ENCODE peak calls at places on chromosomes 2 and 18, in eight cellular contexts. V is T-helper 2 cell; D is naive B cell; J is T1000; G is activated CD4-positive, alpha-beta T cell treated with anti-CD3 and anti-CD28 coated beads for 24 hours; O is hippocampal formation; K is testis; B is activated CD8-positive, alpha-beta T cell treated with anti-CD3 and anti-CD28 coated beads for 36 hours. N is an unnamed sample.

GRCh38 chr2:20635698-20636584 is 15.0 kb downstream of the HS1BP3 start:
- DNase-seq in B (peak), G (peak), O (peak), D (peak), K (peak), J (peak), V (peak), N (peak)

GRCh38 chr2:162118166-162119031 is 33.6 kb downstream of the GCG start:
- DNase-seq in J (peak), K (no peak), G (no peak), B (no peak), V (no peak), O (no peak), D (no peak), N (no peak)

GRCh38 chr2:45170976-45171514 is 161.8 kb upstream of the SIX2 start:
- DNase-seq in K (no peak), G (no peak), V (no peak), O (no peak), B (no peak), D (no peak), J (no peak), N (peak)

GRCh38 chr2:42132066-42132965 is 36.8 kb upstream of the EML4 start:
- DNase-seq in G (no peak), V (no peak), K (no peak), D (no peak), B (no peak), O (no peak), J (peak), N (no peak)

GRCh38 chr18:23238152-23238531 is 102.9 kb downstream of the CABLES1 start:
- DNase-seq in B (no peak), D (no peak), G (no peak), O (no peak), K (peak), V (no peak), J (no peak), N (no peak)

GRCh38 chr2:85695691-85696668 is 1.8 kb downstream of the GNLY start:
- DNase-seq in G (no peak), J (no peak), B (no peak), K (no peak), V (no peak), D (no peak), O (no peak), N (no peak)

GRCh38 chr2:71829008-71829407 is 318.7 kb downstream of the CYP26B1 start:
- DNase-seq in V (no peak), B (no peak), J (no peak), G (no peak), D (no peak), O (no peak), K (no peak), N (no peak)

GRCh38 chr2:111662039-111662740 is 221.8 kb downstream of the ANAPC1 start:
- DNase-seq in K (no peak), D (no peak), O (no peak), V (peak), B (no peak), G (no peak), J (no peak), N (no peak)

GRCh38 chr2:1613731-1614354 is 130.5 kb downstream of the PXDN start:
- DNase-seq in O (no peak), K (no peak), B (no peak), J (no peak), G (no peak), D (no peak), V (no peak), N (peak)

GRCh38 chr2:241066893-241067341 is 35.2 kb downstream of the MTERF4 start:
- DNase-seq in D (no peak), G (no peak), J (no peak), B (no peak), K (peak), V (no peak), O (no peak), N (peak)

GRCh38 chr2:121197369-121198091 is 87.5 kb downstream of the TFCP2L1 start:
- DNase-seq in J (no peak), K (peak), O (peak), G (no peak), B (no peak), D (no peak), V (no peak), N (no peak)

GRCh38 chr2:152585830-152586484 is 131.3 kb downstream of the PRPF40A start:
- DNase-seq in B (peak), V (peak), K (no peak), G (no peak), O (peak), J (peak), D (no peak), N (no peak)

GRCh38 chr2:85243101-85244072 is 84.4 kb downstream of the TGOLN2 start:
- DNase-seq in V (peak), O (peak), D (no peak), J (no peak), K (no peak), G (no peak), B (peak), N (peak)

GRCh38 chr2:109591236-109591635 is 22.5 kb downstream of the SEPTIN10 start:
- DNase-seq in G (no peak), J (no peak), O (no peak), K (no peak), D (no peak), B (no peak), V (no peak), N (no peak)

GRCh38 chr18:61988100-61988499 is 95.3 kb upstream of the RNF152 start:
- DNase-seq in G (no peak), V (no peak), B (no peak), K (no peak), J (no peak), D (no peak), O (no peak), N (no peak)

GRCh38 chr2:182247831-182248230 is 179.0 kb downstream of the PDE1A start:
- DNase-seq in B (no peak), J (no peak), K (no peak), V (no peak), O (no peak), G (no peak), D (no peak), N (no peak)

GRCh38 chr2:24515841-24516240 is 24.8 kb downstream of the NCOA1 start:
- DNase-seq in B (peak), J (no peak), K (no peak), V (peak), D (no peak), O (no peak), G (no peak), N (peak)

GRCh38 chr2:100679211-100679610 is 116.4 kb downstream of the PDCL3 start:
- DNase-seq in B (no peak), J (no peak), K (no peak), G (no peak), D (no peak), V (no peak), O (no peak), N (no peak)

GRCh38 chr18:4119127-4119648 is 335.9 kb downstream of the DLGAP1 start:
- DNase-seq in O (no peak), G (no peak), B (no peak), V (no peak), J (no peak), K (no peak), D (no peak), N (peak)

GRCh38 chr2:101808006-101808562 is 110.6 kb downstream of the MAP4K4 start:
- DNase-seq in V (no peak), G (no peak), J (no peak), D (no peak), B (no peak), K (no peak), O (no peak), N (peak)

GRCh38 chr2:38521835-38522234 is 80.9 kb downstream of the HNRNPLL start:
- DNase-seq in G (no peak), K (no peak), J (no peak), D (no peak), B (no peak), O (no peak), V (no peak), N (no peak)

GRCh38 chr2:127626917-127627739 is 18.8 kb upstream of the GPR17 start:
- DNase-seq in K (no peak), B (no peak), D (no peak), O (no peak), J (no peak), G (no peak), V (no peak), N (no peak)

GRCh38 chr18:3281456-3282400 is 19.8 kb downstream of the MYL12B start:
- DNase-seq in V (peak), B (no peak), K (no peak), D (peak), G (peak), O (peak), J (no peak), N (peak)

GRCh38 chr18:3111523-3112240 is 98.7 kb upstream of the LPIN2 start:
- DNase-seq in B (no peak), D (no peak), J (no peak), K (no peak), V (no peak), O (no peak), G (no peak), N (no peak)

GRCh38 chr2:9975328-9975727 is 23.8 kb downstream of the GRHL1 start:
- DNase-seq in V (no peak), O (no peak), J (no peak), B (no peak), K (no peak), D (no peak), G (no peak), N (no peak)

GRCh38 chr18:26460449-26461091 is 87.8 kb downstream of the KCTD1 start:
- DNase-seq in V (no peak), O (no peak), G (no peak), J (no peak), B (no peak), D (no peak), K (no peak), N (no peak)

GRCh38 chr18:75212626-75213110 is 2.1 kb downstream of the TSHZ1 start:
- DNase-seq in J (no peak), D (no peak), V (no peak), G (no peak), B (no peak), O (no peak), K (no peak), N (no peak)

GRCh38 chr2:134333646-134334189 is 79.8 kb downstream of the MGAT5 start:
- DNase-seq in O (peak), K (no peak), B (no peak), D (no peak), V (no peak), G (no peak), J (no peak), N (no peak)

GRCh38 chr2:112087346-112088020 is 32.4 kb downstream of the TMEM87B start:
- DNase-seq in B (no peak), D (peak), O (no peak), G (no peak), V (no peak), K (no peak), J (no peak), N (no peak)

GRCh38 chr2:152200562-152201465 is 25.3 kb upstream of the STAM2 start:
- DNase-seq in K (peak), O (no peak), D (no peak), J (peak), V (no peak), B (peak), G (no peak), N (peak)

GRCh38 chr18:32362484-32362883 is 108.2 kb downstream of the GAREM1 start:
- DNase-seq in G (no peak), V (peak), K (no peak), D (no peak), B (no peak), O (no peak), J (no peak), N (no peak)

GRCh38 chr2:137957033-137957432 is 7.2 kb upstream of the HNMT start:
- DNase-seq in D (no peak), B (no peak), O (no peak), K (no peak), V (no peak), J (peak), G (no peak), N (no peak)

GRCh38 chr18:62737474-62737873 is 22.1 kb downstream of the PHLPP1 start:
- DNase-seq in O (no peak), K (no peak), B (no peak), J (no peak), D (no peak), V (no peak), G (no peak), N (peak)

GRCh38 chr18:29651121-29651675 is 1391.3 kb downstream of the DSC3 start:
- DNase-seq in K (no peak), J (no peak), G (no peak), B (no peak), V (no peak), O (no peak), D (no peak), N (no peak)

GRCh38 chr2:118842687-118843491 is 4.6 kb downstream of the EN1 start:
- DNase-seq in D (no peak), B (no peak), O (no peak), G (no peak), J (no peak), V (no peak), K (no peak), N (peak)

GRCh38 chr18:49400398-49401072 is 59.9 kb downstream of the DYM start:
- DNase-seq in J (no peak), K (no peak), D (no peak), B (no peak), V (no peak), G (no peak), O (peak), N (no peak)

GRCh38 chr2:45283764-45284620 is 274.7 kb upstream of the SIX2 start:
- DNase-seq in O (no peak), V (no peak), K (no peak), G (no peak), B (peak), J (peak), D (no peak), N (no peak)

GRCh38 chr2:189049709-189050108 is 75.5 kb downstream of the COL3A1 start:
- DNase-seq in D (no peak), O (no peak), V (no peak), B (no peak), K (no peak), J (no peak), G (no peak), N (no peak)

GRCh38 chr2:181698230-181698629 is 17.9 kb upstream of the NEUROD1 start:
- DNase-seq in B (no peak), K (no peak), V (no peak), J (no peak), O (no peak), D (no peak), G (no peak), N (no peak)